ENCODE peak calls at places on chromosomes 12 and 14, in nine cellular contexts. V is K562, P is IMR-90, H is adrenal gland, B is HCT116, Y is uterus, C is vagina, G is heart left ventricle, A is Peyer's patch. D is an unnamed sample.

GRCh38 chr14:93185333-93185688 is 194 bp downstream of the LYSET start:
- DNase-seq in V (no peak), P (no peak), H (no peak), B (no peak), Y (no peak), C (no peak), G (no peak), A (no peak), D (no peak)

GRCh38 chr14:105884808-105885281 is 358.5 kb downstream of the TMEM121 start:
- DNase-seq in V (no peak), P (no peak), H (peak), B (no peak), Y (peak), C (peak), G (peak), A (no peak), D (peak)

GRCh38 chr12:88052686-88053085 is 23.5 kb upstream of the C12orf50 start:
- DNase-seq in V (peak), P (peak), H (peak), B (peak), Y (no peak), C (no peak), G (no peak), A (no peak), D (no peak)

GRCh38 chr14:35229495-35230089 is 62.6 kb upstream of the PSMA6 start:
- DNase-seq in V (peak), P (no peak), H (no peak), B (no peak), Y (no peak), C (no peak), G (no peak), A (no peak), D (no peak)

GRCh38 chr14:33103489-33103888 is 164.8 kb downstream of the NPAS3 start:
- DNase-seq in V (no peak), P (no peak), H (no peak), B (no peak), Y (no peak), C (no peak), G (no peak), A (no peak), D (no peak)

GRCh38 chr12:94062194-94062593 is 86.2 kb upstream of the PLXNC1 start:
- DNase-seq in V (no peak), P (no peak), H (no peak), B (no peak), Y (no peak), C (no peak), G (no peak), A (no peak), D (no peak)

GRCh38 chr12:65306603-65307501 is 28.4 kb downstream of the MSRB3 start:
- DNase-seq in V (no peak), P (peak), H (peak), B (peak), Y (peak), C (no peak), G (peak), A (no peak), D (no peak)

GRCh38 chr14:63388766-63389431 is 70.2 kb upstream of the GPHB5 start:
- DNase-seq in V (peak), P (peak), H (peak), B (peak), Y (peak), C (no peak), G (peak), A (peak), D (peak)

GRCh38 chr14:83170165-83170564 is 1636.5 kb upstream of the SEL1L start:
- DNase-seq in V (no peak), P (peak), H (no peak), B (no peak), Y (no peak), C (no peak), G (no peak), A (no peak), D (no peak)

GRCh38 chr12:67449591-67450052 is 180.5 kb downstream of the CAND1 start:
- DNase-seq in V (no peak), P (no peak), H (no peak), B (no peak), Y (no peak), C (no peak), G (no peak), A (no peak), D (no peak)

GRCh38 chr12:53172352-53172751 is 8.2 kb upstream of the ZNF740 start:
- DNase-seq in V (peak), P (peak), H (peak), B (no peak), Y (peak), C (no peak), G (no peak), A (no peak), D (no peak)

GRCh38 chr12:130677957-130678558 is 38.0 kb downstream of the RIMBP2 start:
- DNase-seq in V (no peak), P (no peak), H (no peak), B (no peak), Y (no peak), C (no peak), G (no peak), A (no peak), D (no peak)

GRCh38 chr14:100909439-100909838 is 5.9 kb upstream of the RTL1 start:
- DNase-seq in V (no peak), P (no peak), H (peak), B (no peak), Y (no peak), C (no peak), G (no peak), A (no peak), D (no peak)

GRCh38 chr12:83465632-83466031 is 778.9 kb downstream of the TMTC2 start:
- DNase-seq in V (no peak), P (no peak), H (no peak), B (no peak), Y (no peak), C (no peak), G (no peak), A (no peak), D (no peak)

GRCh38 chr12:83142914-83143313 is 456.2 kb downstream of the TMTC2 start:
- DNase-seq in V (no peak), P (no peak), H (no peak), B (no peak), Y (no peak), C (no peak), G (no peak), A (no peak), D (no peak)

DNA sequence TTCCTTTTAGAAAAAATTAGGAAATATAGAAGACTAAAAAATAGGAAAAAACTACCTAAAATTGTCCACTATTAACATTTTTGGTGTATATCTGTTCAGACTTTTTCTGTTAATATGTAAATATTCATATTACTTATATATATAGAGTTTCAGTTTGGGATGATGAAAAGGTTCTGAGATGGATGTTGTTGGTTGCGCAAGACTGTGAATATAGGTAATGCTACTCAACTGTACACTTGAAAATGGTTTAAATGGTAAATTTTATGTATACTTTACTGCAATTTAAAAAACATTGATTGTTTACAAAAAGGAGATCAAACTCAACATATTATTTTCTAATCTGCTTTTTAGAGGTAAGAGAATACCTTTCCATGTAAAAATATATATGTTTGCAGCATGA is 200.9 kb downstream of the RAD51B start:
- DNase-seq in V (no peak), P (no peak), H (no peak), B (no peak), Y (no peak), C (no peak), G (no peak), A (no peak), D (no peak)
- H3K27ac ChIP-seq in V (no peak), P (no peak), H (no peak), B (no peak), Y (peak), C (no peak), G (peak), A (no peak), D (no peak)

DNA sequence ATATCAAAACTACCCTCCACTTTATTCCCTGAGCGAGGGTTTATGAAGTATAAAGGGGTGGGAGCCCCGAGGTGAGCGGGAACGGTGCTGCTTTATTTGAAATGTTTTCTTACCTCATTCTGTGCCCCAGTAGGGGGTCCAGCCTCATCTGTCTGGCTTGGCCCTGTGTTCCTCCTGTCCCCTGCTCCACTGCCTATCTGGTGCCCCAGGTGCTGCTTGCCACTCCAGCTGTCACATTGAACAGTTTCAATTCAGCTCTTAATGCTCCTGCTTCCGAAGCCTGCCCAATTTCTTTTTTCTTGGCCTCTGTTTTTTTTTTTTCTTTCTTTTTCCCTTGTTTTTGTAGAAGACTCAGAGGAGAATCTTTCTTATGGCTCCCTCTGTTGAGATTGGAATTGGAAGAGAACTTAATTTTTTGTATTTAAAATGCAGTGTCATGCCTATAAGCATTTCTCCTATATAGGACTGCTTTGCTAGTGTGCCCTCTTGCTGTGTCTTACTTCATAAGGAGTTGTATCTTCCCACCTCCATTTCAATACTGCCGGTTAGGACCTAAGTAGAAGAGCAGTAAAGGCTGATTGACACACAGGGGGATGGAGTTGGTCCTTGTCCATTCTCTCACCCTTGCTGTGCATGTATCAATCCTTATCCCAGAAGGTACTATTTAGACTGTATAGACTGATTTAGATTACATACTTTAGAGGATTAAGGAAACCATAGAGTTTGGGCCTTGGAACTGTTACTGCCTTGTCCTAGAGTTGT is 2.3 kb downstream of the ATXN7L3B start:
- DNase-seq in V (peak), P (no peak), H (no peak), B (no peak), Y (no peak), C (no peak), G (no peak), A (no peak), D (no peak)
- H3K4me3 ChIP-seq in V (peak), P (peak), H (no peak), B (no peak), Y (no peak), C (peak), G (peak), A (peak), D (peak)

GRCh38 chr14:23154876-23155587 is 28.4 kb downstream of the SLC7A8 start:
- DNase-seq in V (peak), P (peak), H (peak), B (no peak), Y (peak), C (no peak), G (peak), A (no peak), D (peak)

GRCh38 chr14:23159516-23159915 is 23.9 kb downstream of the SLC7A8 start:
- DNase-seq in V (no peak), P (no peak), H (no peak), B (no peak), Y (no peak), C (no peak), G (no peak), A (no peak), D (no peak)

GRCh38 chr14:23149745-23150144 is 30.7 kb upstream of the CEBPE start:
- DNase-seq in V (no peak), P (no peak), H (no peak), B (no peak), Y (no peak), C (no peak), G (no peak), A (no peak), D (no peak)

GRCh38 chr14:23151342-23151741 is 32.1 kb downstream of the SLC7A8 start:
- DNase-seq in V (no peak), P (no peak), H (no peak), B (no peak), Y (no peak), C (no peak), G (no peak), A (no peak), D (no peak)

GRCh38 chr14:23153891-23154796 is 29.3 kb downstream of the SLC7A8 start:
- DNase-seq in V (peak), P (no peak), H (peak), B (peak), Y (peak), C (no peak), G (peak), A (peak), D (peak)
- TF ChIP-seq POLR2A in V (peak), P (no peak), H (peak), B (no peak), Y (no peak), C (no peak), G (peak), A (no peak), D (no peak)

DNA sequence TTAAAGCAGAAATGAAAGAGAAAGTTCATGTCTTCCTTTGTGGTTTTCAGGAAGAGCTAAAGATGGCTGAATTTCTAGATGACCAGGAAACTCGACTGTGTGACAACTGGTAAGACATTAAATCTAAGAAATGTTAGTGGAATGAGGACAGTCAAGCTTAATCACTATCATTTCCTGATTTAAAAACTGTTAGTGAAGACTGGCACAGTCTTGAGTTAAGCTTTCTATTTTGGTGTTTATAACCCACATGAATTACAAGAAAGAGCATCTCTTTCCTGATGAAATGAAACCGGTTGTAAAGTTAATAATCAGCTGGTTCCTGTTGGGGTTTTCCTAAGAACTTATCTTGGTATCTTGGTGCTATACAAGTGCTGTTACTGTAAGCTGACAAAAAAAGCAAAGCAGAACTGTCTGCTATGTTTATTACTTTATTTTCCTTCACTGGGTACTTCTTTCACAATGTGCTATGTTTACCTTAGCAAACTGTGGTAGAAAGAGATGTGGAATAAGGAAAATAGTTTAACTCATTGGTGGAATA is 5.2 kb downstream of the TRAFD1 start:
- DNase-seq in V (no peak), P (peak), H (no peak), B (no peak), Y (no peak), C (no peak), G (no peak), A (no peak), D (no peak)
- H3K27ac ChIP-seq in V (peak), P (peak), H (peak), B (no peak), Y (peak), C (peak), G (peak), A (peak), D (peak)

GRCh38 chr14:102097441-102098135 is 10.7 kb upstream of the HSP90AA1 start:
- DNase-seq in V (no peak), P (no peak), H (no peak), B (no peak), Y (no peak), C (no peak), G (no peak), A (no peak), D (peak)

GRCh38 chr14:102095231-102095870 is 8.5 kb upstream of the HSP90AA1 start:
- DNase-seq in V (peak), P (peak), H (no peak), B (no peak), Y (no peak), C (no peak), G (no peak), A (no peak), D (no peak)

GRCh38 chr14:102094101-102094500 is 7.3 kb upstream of the HSP90AA1 start:
- DNase-seq in V (peak), P (no peak), H (no peak), B (no peak), Y (no peak), C (no peak), G (no peak), A (no peak), D (peak)

GRCh38 chr14:102095871-102096568 is 9.2 kb upstream of the HSP90AA1 start:
- DNase-seq in V (peak), P (no peak), H (no peak), B (no peak), Y (no peak), C (no peak), G (no peak), A (no peak), D (no peak)

GRCh38 chr14:102096569-102097188 is 9.8 kb upstream of the HSP90AA1 start:
- DNase-seq in V (peak), P (peak), H (peak), B (peak), Y (peak), C (no peak), G (peak), A (peak), D (peak)
- H3K4me3 ChIP-seq in V (no peak), P (no peak), H (no peak), B (no peak), Y (no peak), C (no peak), G (no peak), A (no peak), D (no peak)

DNA sequence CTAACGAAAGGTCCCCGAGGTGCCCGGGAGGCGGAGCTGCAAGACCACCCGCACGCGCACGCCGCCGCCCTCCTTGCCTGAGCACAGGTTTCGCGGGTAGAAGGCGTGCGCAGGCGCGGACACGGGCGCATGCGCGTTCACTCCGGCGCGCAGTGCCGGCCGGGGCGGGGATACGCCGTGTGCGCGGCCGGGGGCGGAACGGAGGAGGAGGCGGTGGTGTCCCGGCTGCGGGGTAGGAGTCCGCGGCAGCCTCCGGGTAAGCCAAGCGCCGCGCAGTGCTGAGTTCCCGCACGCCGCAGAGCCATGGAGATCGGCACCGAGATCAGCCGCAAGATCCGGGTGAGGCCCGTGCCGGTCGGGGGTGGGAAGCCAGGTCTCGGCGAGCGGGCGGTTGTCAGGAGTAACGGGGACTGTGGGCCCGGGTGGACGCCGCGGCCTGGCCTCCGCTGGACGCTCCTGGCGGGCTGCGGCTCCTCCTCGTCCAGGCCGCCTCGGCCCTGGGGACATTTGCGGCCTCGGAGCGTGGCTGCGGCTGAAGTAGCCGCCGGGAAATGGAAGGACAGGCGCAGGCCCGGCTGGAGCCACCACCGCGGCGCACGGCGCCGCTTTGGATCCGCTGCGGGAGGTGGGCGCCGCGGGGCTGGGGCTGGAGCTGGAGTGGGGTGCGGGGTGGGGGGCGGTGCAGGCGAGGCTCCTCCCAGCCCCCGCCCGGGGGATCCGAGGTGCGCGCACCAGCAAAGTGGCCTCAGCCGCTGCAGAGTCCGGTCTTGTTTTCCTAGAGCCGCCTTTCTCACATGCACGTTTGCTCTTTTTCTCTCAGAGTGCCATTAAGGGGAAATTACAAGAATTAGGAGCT is at the start of gene ZC3H14:
- DNase-seq in V (peak), P (peak), H (peak), B (peak), Y (peak), C (no peak), G (peak), A (peak), D (peak)
- TF ChIP-seq POLR2A in V (peak), P (peak), H (peak), B (peak), Y (peak), C (peak), G (peak), A (peak), D (no peak)

DNA sequence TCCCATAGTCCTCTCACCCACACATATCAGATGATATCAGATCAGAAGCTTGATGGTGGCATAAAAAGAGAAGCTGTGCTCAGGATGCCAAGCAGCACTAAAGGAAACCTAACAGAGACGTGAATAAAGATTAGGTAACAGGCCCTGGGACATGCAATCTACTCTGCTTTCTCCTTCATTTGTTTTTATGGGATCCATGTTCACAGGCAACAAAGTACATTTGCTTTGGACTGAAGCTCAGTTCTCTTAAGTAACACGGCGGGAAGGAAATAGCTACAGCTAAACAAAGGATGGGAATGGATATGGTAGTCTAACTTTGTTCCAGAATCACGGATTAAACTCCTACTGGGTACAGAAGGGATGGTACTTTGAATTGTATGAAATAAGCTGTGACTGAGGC is 119.5 kb downstream of the TTC7B start:
- DNase-seq in V (no peak), P (no peak), H (no peak), B (no peak), Y (no peak), C (no peak), G (no peak), A (no peak), D (no peak)
- H3K27ac ChIP-seq in V (no peak), P (no peak), H (no peak), B (no peak), Y (peak), C (no peak), G (peak), A (no peak), D (no peak)

GRCh38 chr14:61654026-61654425 is 41.3 kb upstream of the HIF1A start:
- DNase-seq in V (no peak), P (no peak), H (no peak), B (no peak), Y (no peak), C (no peak), G (no peak), A (no peak), D (no peak)
- H3K4me3 ChIP-seq in V (no peak), P (no peak), H (no peak), B (no peak), Y (no peak), C (no peak), G (no peak), A (no peak), D (no peak)

GRCh38 chr14:70254476-70254961 is 65.8 kb upstream of the SLC8A3 start:
- DNase-seq in V (peak), P (peak), H (peak), B (no peak), Y (no peak), C (no peak), G (peak), A (peak), D (peak)
- TF ChIP-seq POLR2A in V (no peak), P (no peak), H (no peak), B (no peak), Y (no peak), C (no peak), G (no peak), A (no peak), D (no peak)

GRCh38 chr12:96047151-96047620 is 11.8 kb upstream of the LTA4H start:
- DNase-seq in V (no peak), P (no peak), H (no peak), B (no peak), Y (no peak), C (no peak), G (no peak), A (no peak), D (no peak)
- H3K27ac ChIP-seq in V (no peak), P (no peak), H (peak), B (peak), Y (no peak), C (no peak), G (no peak), A (peak), D (peak)